ENCODE peak calls at places on chromosomes 11 and 22, in seven cellular contexts. K is left ventricle myocardium inferior; L is CD8-positive, alpha-beta memory T cell; V is kidney; I is A549; O is OCI-LY7; D is colonic mucosa. E is an unnamed sample.

GRCh38 chr11:57144531-57145320 is 37.0 kb upstream of the LRRC55 start:
- DNase-seq in K (no peak), L (no peak), V (no peak), I (no peak), O (no peak), D (no peak), E (no peak)

GRCh38 chr11:117572129-117572528 is 224.9 kb downstream of the DSCAML1 start:
- DNase-seq in K (no peak), L (no peak), V (no peak), I (no peak), O (no peak), D (no peak), E (no peak)

GRCh38 chr11:78809931-78810481 is 235.3 kb upstream of the NARS2 start:
- DNase-seq in K (no peak), L (no peak), V (no peak), I (no peak), O (no peak), D (no peak), E (no peak)

GRCh38 chr11:36013950-36014349 is 70.1 kb downstream of the LDLRAD3 start:
- DNase-seq in K (no peak), L (no peak), V (no peak), I (no peak), O (no peak), D (no peak), E (no peak)

GRCh38 chr11:2272241-2272945 is 2.0 kb upstream of the ASCL2 start:
- DNase-seq in K (no peak), L (no peak), V (no peak), I (no peak), O (no peak), D (peak), E (no peak)

GRCh38 chr11:70698871-70699270 is 300.5 kb downstream of the CTTN start:
- DNase-seq in K (no peak), L (no peak), V (peak), I (no peak), O (no peak), D (no peak), E (no peak)

GRCh38 chr11:108973402-108974119 is 308.7 kb downstream of the DDX10 start:
- DNase-seq in K (no peak), L (no peak), V (no peak), I (peak), O (no peak), D (no peak), E (no peak)

GRCh38 chr11:65014146-65014960 is at the start of gene ARL2:
- DNase-seq in K (no peak), L (no peak), V (no peak), I (no peak), O (no peak), D (no peak), E (no peak)

GRCh38 chr11:61120865-61121831 is 18.9 kb downstream of the CD5 start:
- DNase-seq in K (peak), L (peak), V (no peak), I (peak), O (no peak), D (peak), E (no peak)

GRCh38 chr11:68974421-68975194 is 6.2 kb downstream of the MRGPRD start:
- DNase-seq in K (no peak), L (peak), V (peak), I (peak), O (peak), D (no peak), E (no peak)

GRCh38 chr11:44484211-44484610 is 81.3 kb upstream of the CD82 start:
- DNase-seq in K (no peak), L (no peak), V (no peak), I (peak), O (peak), D (no peak), E (no peak)

GRCh38 chr22:22935546-22936157 is 48.0 kb downstream of the IGLL5 start:
- DNase-seq in K (no peak), L (no peak), V (peak), I (no peak), O (peak), D (no peak), E (peak)

GRCh38 chr11:86162257-86162656 is 82.3 kb upstream of the EED start:
- DNase-seq in K (peak), L (no peak), V (peak), I (peak), O (no peak), D (no peak), E (no peak)

GRCh38 chr11:113022267-113022666 is 61.0 kb downstream of the NCAM1 start:
- DNase-seq in K (no peak), L (no peak), V (no peak), I (no peak), O (no peak), D (no peak), E (no peak)

GRCh38 chr22:50303848-50304527 is 3.5 kb downstream of the PLXNB2 start:
- DNase-seq in K (no peak), L (no peak), V (peak), I (peak), O (peak), D (peak), E (no peak)

GRCh38 chr22:40668611-40669390 is 10.5 kb upstream of the MCHR1 start:
- DNase-seq in K (no peak), L (no peak), V (no peak), I (peak), O (no peak), D (no peak), E (no peak)

GRCh38 chr11:109166441-109166840 is 255.5 kb upstream of the C11orf87 start:
- DNase-seq in K (no peak), L (no peak), V (no peak), I (no peak), O (no peak), D (no peak), E (no peak)

GRCh38 chr11:96095884-96096301 is 172.0 kb upstream of the MTMR2 start:
- DNase-seq in K (no peak), L (no peak), V (no peak), I (no peak), O (no peak), D (peak), E (no peak)

GRCh38 chr11:110463153-110463552 is 33.4 kb downstream of the FDX1 start:
- DNase-seq in K (peak), L (peak), V (no peak), I (peak), O (peak), D (peak), E (no peak)

GRCh38 chr22:41526802-41527799 is 17.2 kb downstream of the POLR3H start:
- DNase-seq in K (peak), L (peak), V (no peak), I (peak), O (peak), D (peak), E (no peak)

GRCh38 chr22:21927174-21927823 is 25.3 kb downstream of the PPM1F start:
- DNase-seq in K (no peak), L (no peak), V (no peak), I (no peak), O (no peak), D (no peak), E (no peak)

GRCh38 chr11:2382927-2383822 is 6.1 kb downstream of the CD81 start:
- DNase-seq in K (peak), L (peak), V (peak), I (no peak), O (peak), D (no peak), E (no peak)

GRCh38 chr22:46934746-46935491 is 172.5 kb downstream of the TBC1D22A start:
- DNase-seq in K (no peak), L (no peak), V (no peak), I (peak), O (no peak), D (peak), E (peak)

GRCh38 chr11:35986958-35987357 is 43.1 kb downstream of the LDLRAD3 start:
- DNase-seq in K (no peak), L (no peak), V (no peak), I (no peak), O (no peak), D (no peak), E (no peak)

GRCh38 chr22:38080847-38081635 is 2.9 kb downstream of the SLC16A8 start:
- DNase-seq in K (peak), L (no peak), V (peak), I (no peak), O (no peak), D (peak), E (no peak)

GRCh38 chr11:116073854-116074837 is 569.9 kb upstream of the CADM1 start:
- DNase-seq in K (peak), L (no peak), V (no peak), I (no peak), O (no peak), D (no peak), E (peak)

GRCh38 chr11:3962406-3962840 is 107.0 kb downstream of the STIM1 start:
- DNase-seq in K (no peak), L (no peak), V (no peak), I (no peak), O (no peak), D (no peak), E (no peak)

GRCh38 chr11:32088117-32088941 is 2.5 kb upstream of the RCN1 start:
- DNase-seq in K (peak), L (no peak), V (peak), I (no peak), O (no peak), D (peak), E (no peak)

GRCh38 chr22:25853902-25854301 is 111.9 kb downstream of the MYO18B start:
- DNase-seq in K (no peak), L (no peak), V (no peak), I (peak), O (peak), D (no peak), E (no peak)

GRCh38 chr11:86559311-86559945 is 113.0 kb downstream of the ME3 start:
- DNase-seq in K (peak), L (no peak), V (no peak), I (no peak), O (no peak), D (no peak), E (no peak)

GRCh38 chr11:121929581-121929980 is 186.4 kb downstream of the BLID start:
- DNase-seq in K (peak), L (no peak), V (no peak), I (no peak), O (no peak), D (no peak), E (no peak)

GRCh38 chr22:39360674-39361413 is 11.1 kb downstream of the SYNGR1 start:
- DNase-seq in K (no peak), L (no peak), V (no peak), I (peak), O (no peak), D (no peak), E (no peak)

GRCh38 chr11:70078095-70078795 is at the start of gene ANO1:
- DNase-seq in K (peak), L (no peak), V (peak), I (no peak), O (no peak), D (no peak), E (no peak)

GRCh38 chr11:57482782-57483569 is 22.6 kb downstream of the RTN4RL2 start:
- DNase-seq in K (peak), L (peak), V (peak), I (peak), O (peak), D (no peak), E (no peak)

GRCh38 chr11:11020747-11021149 is 162.9 kb upstream of the ZBED5 start:
- DNase-seq in K (no peak), L (no peak), V (no peak), I (peak), O (no peak), D (no peak), E (no peak)

GRCh38 chr11:134139873-134140331 is 71.0 kb downstream of the JAM3 start:
- DNase-seq in K (no peak), L (peak), V (no peak), I (peak), O (peak), D (peak), E (peak)

GRCh38 chr11:68302256-68303054 is 9.9 kb upstream of the LRP5 start:
- DNase-seq in K (no peak), L (peak), V (no peak), I (peak), O (no peak), D (peak), E (no peak)

GRCh38 chr11:2886191-2886894 is 768 bp upstream of the CDKN1C start:
- DNase-seq in K (peak), L (no peak), V (peak), I (no peak), O (peak), D (no peak), E (no peak)

DNA sequence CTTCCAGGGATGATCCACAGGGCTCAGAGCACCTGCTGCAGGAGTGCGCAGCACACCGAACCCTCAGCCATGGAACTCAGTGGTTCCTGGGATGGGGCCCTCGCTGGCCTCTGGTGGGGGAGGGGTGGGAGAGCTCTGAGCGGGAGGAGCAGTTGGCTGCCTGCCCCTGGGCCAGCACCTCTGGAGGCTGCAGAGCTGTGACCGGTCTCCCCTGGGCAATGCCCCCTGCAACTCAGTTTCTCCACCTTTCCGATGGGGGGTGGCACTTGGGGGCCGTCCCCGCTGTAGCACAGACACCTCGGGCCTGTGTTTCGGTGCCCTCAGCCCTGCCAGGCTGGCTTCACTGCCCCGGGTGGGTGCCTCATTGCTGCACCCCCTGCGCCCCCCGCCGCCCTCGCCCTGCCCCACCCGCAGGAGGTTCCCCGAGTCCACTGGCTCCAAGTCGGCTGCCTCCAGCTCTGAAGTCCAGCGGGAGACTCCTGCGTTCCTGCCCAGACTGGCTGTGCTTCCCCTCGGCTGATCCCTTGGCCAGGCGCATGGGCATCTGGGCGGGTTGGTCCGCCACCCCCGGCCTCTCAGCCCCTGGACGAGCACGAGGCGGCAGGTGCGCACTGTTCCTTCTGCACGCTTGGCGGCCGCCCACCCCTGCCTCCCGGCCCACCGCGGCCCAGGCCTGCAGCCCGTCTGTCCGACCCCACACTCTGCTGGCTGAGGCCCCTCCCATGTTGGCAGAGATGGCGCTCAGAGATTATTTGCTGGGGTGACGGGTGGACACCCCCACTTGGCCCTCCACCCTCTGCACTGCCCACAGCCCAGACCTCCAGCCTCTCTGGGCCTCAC is 1.8 kb downstream of the MUC6 start:
- DNase-seq in K (no peak), L (no peak), V (no peak), I (no peak), O (no peak), D (no peak), E (no peak)
- H3K4me3 ChIP-seq in K (no peak), L (no peak), V (no peak), I (no peak), O (no peak), D (no peak), E (no peak)

GRCh38 chr22:35160268-35160667 is 94.3 kb downstream of the ISX start:
- DNase-seq in K (no peak), L (no peak), V (no peak), I (no peak), O (no peak), D (no peak), E (no peak)

GRCh38 chr22:35154937-35155387 is 89.0 kb downstream of the ISX start:
- DNase-seq in K (peak), L (no peak), V (no peak), I (peak), O (peak), D (peak), E (peak)

GRCh38 chr22:35152316-35152715 is 86.4 kb downstream of the ISX start:
- DNase-seq in K (no peak), L (no peak), V (no peak), I (no peak), O (no peak), D (no peak), E (no peak)

GRCh38 chr22:35156945-35157344 is 91.0 kb downstream of the ISX start:
- DNase-seq in K (no peak), L (no peak), V (no peak), I (no peak), O (no peak), D (no peak), E (no peak)

DNA sequence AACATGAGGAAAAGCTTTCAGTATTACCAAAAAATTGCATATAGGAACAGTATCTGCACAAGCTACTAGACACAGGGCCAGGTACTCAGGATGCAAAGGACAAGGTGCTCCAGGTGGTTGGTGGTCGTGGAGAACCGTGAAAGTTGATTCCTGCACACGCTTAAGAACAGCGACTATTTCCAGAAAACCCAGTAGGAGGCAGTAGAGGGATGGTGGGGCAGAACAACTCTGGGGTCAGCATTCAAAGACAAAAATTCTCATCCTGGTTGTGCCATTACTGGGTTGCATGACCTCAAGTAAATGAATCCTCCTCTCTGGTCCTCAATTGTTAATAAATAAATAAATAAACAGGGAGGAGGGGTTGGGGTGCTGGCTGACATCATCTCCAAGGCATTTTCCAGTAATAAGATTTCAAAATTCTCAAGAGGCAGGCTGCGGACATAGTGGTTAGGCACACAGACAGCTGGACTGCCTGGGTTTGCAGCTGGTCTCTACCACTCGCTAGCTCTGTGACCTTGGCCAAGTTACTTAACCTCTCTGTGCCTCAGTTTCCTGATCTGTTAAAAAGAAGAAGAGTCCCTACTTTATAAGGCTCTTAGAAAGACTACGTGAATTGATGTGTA is 89.6 kb downstream of the ISX start:
- DNase-seq in K (no peak), L (no peak), V (no peak), I (no peak), O (no peak), D (no peak), E (no peak)
- H3K4me3 ChIP-seq in K (no peak), L (no peak), V (no peak), I (no peak), O (no peak), D (no peak), E (no peak)

DNA sequence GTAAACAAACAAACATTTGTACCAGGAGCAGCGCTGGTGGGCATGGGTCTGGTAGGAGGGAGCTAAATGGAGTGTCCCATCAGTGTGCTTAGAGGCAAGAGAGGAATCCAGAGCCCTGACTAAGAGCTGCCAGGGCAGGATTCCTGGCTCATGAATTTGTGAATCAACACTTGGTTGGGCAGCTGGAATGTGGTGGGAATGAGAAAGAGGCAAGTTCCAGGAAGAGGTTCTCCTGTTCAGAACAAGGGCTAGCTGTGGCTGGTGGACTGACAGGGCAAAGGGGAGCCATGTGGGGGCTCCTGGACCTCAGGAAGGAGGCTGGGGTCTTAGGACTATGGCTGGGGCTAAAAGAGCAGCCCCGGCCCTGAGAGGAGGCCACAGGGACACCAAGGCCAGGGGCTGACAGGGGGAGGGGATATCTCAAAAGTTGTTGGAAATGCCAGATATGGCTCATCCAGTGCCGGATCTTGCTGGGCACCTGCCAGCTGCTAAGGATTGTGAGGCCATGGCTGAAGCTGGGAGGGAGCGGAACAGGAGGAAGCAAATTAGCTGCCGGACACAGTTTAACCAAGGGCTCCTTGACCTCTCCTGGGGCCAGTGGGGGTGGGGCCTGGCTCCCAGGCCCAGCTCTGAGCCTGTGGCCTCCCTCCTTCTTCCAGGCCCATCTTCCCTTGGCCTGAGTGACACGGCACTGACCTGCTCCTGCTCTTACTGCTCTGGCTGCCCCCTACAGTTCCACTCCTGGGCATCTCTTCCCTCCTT is 14.6 kb upstream of the P2RY6 start:
- DNase-seq in K (no peak), L (no peak), V (peak), I (peak), O (no peak), D (no peak), E (no peak)
- H3K4me3 ChIP-seq in K (no peak), L (no peak), V (no peak), I (no peak), O (no peak), D (no peak), E (no peak)

GRCh38 chr22:27798526-27799333 is 2.8 kb downstream of the MN1 start:
- DNase-seq in K (no peak), L (no peak), V (peak), I (no peak), O (no peak), D (no peak), E (no peak)
- H3K4me3 ChIP-seq in K (peak), L (no peak), V (no peak), I (no peak), O (no peak), D (no peak), E (no peak)

GRCh38 chr22:37069319-37069718 is 17.8 kb downstream of the KCTD17 start:
- DNase-seq in K (no peak), L (no peak), V (no peak), I (no peak), O (no peak), D (no peak), E (no peak)
- H3K4me3 ChIP-seq in K (no peak), L (no peak), V (no peak), I (no peak), O (no peak), D (no peak), E (no peak)

DNA sequence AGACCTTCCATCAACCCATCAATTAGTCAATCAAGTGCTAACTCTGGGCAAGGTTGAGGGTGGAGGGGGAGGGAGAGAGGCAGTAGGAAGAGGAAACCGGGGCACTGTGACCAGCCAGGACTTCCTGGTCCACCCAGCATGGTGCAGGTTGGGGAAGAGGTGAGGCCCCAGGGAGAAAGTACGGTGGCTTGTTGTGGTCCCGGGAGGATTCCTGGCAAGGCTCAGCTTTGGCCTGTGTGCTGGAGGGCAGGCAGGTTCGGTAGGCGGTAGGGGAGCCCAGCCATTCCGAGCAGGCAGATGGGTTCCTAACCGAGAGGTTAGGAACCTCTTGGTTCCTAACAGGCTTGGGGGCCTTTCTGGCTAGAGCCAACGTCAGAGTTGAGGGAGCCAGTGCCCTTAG is 10.8 kb downstream of the ST14 start:
- DNase-seq in K (no peak), L (no peak), V (no peak), I (no peak), O (no peak), D (peak), E (no peak)
- H3K4me3 ChIP-seq in K (no peak), L (no peak), V (no peak), I (no peak), O (peak), D (no peak), E (no peak)